ENCODE peak calls at places on chromosomes 2 and 18, in eight cellular contexts. M is A549, Y is heart left ventricle, H is HCT116, Z is upper lobe of left lung, S is IMR-90, O is HepG2, N is GM12878. Q is an unnamed sample.

GRCh38 chr2:112081262-112081661 is 26.2 kb downstream of the TMEM87B start:
- ATAC-seq in M (no peak), H (no peak), S (peak), O (no peak), Y (no peak), Z (no peak), N (no peak), Q (no peak)

GRCh38 chr2:181943411-181944124 is 42.1 kb upstream of the PPP1R1C start:
- ATAC-seq in Z (peak), Y (no peak), S (no peak), N (no peak), M (no peak), H (no peak), O (no peak), Q (no peak)

GRCh38 chr2:196640031-196640548 is 575 bp downstream of the CCDC150 start:
- ATAC-seq in M (peak), Y (no peak), Z (no peak), S (no peak), H (peak), N (peak), O (peak), Q (no peak)

GRCh38 chr2:68916226-68916625 is 36.5 kb downstream of the GKN2 start:
- ATAC-seq in M (no peak), Z (no peak), N (no peak), O (no peak), H (no peak), S (no peak), Y (peak), Q (no peak)

GRCh38 chr2:239249781-239250180 is 151.0 kb downstream of the HDAC4 start:
- ATAC-seq in O (no peak), N (no peak), S (peak), Y (peak), Z (peak), H (peak), M (no peak), Q (peak)

GRCh38 chr2:42046819-42047487 is 868 bp upstream of the PKDCC start:
- ATAC-seq in N (no peak), Y (no peak), Z (no peak), S (peak), O (peak), H (no peak), M (peak), Q (no peak)

GRCh38 chr2:226904592-226904991 is 68.7 kb downstream of the RHBDD1 start:
- ATAC-seq in N (peak), S (no peak), O (no peak), H (no peak), Z (no peak), M (no peak), Y (no peak), Q (no peak)

GRCh38 chr2:144137705-144138428 is 382.1 kb downstream of the ZEB2 start:
- ATAC-seq in O (peak), Z (peak), M (no peak), N (no peak), H (no peak), Y (peak), S (peak), Q (no peak)

GRCh38 chr18:76689646-76690264 is 132.6 kb upstream of the ZNF236 start:
- ATAC-seq in Y (no peak), H (peak), S (no peak), M (no peak), O (no peak), Z (no peak), N (no peak), Q (no peak)
- TF ChIP-seq CTCF in Y (no peak), H (peak), S (no peak), M (no peak), O (no peak), Z (no peak), N (no peak), Q (no peak)

GRCh38 chr18:70332694-70333093 is 43.8 kb downstream of the SOCS6 start:
- ATAC-seq in M (peak), Z (no peak), O (peak), Y (no peak), H (no peak), S (peak), N (no peak), Q (no peak)

GRCh38 chr18:70334728-70335329 is 46.0 kb downstream of the SOCS6 start:
- ATAC-seq in S (no peak), Y (no peak), M (no peak), Z (no peak), N (no peak), O (peak), H (no peak), Q (no peak)

GRCh38 chr18:70334264-70334663 is 45.4 kb downstream of the SOCS6 start:
- ATAC-seq in S (no peak), O (no peak), H (no peak), M (no peak), Z (no peak), N (no peak), Y (no peak), Q (no peak)

GRCh38 chr18:70333316-70333715 is 44.5 kb downstream of the SOCS6 start:
- ATAC-seq in N (no peak), H (no peak), Z (no peak), O (no peak), S (no peak), M (peak), Y (no peak), Q (no peak)

GRCh38 chr18:70333757-70334156 is 44.9 kb downstream of the SOCS6 start:
- ATAC-seq in O (peak), Z (peak), S (peak), N (no peak), M (peak), Y (peak), H (no peak), Q (no peak)
- TF ChIP-seq POLR2A in O (no peak), Z (no peak), S (no peak), N (no peak), M (no peak), Y (no peak), H (no peak), Q (no peak)

GRCh38 chr2:33672389-33672788 is 73.3 kb upstream of the FAM98A start:
- ATAC-seq in Y (no peak), Z (no peak), S (no peak), N (no peak), H (no peak), O (no peak), M (no peak), Q (no peak)

GRCh38 chr2:33672896-33673295 is 73.8 kb upstream of the FAM98A start:
- ATAC-seq in O (no peak), Z (no peak), N (no peak), Y (no peak), H (no peak), S (no peak), M (no peak), Q (no peak)

GRCh38 chr2:33670392-33670937 is 71.4 kb upstream of the FAM98A start:
- ATAC-seq in O (peak), N (peak), S (no peak), H (peak), M (peak), Y (no peak), Z (no peak), Q (no peak)

GRCh38 chr2:33671198-33671597 is 72.1 kb upstream of the FAM98A start:
- ATAC-seq in H (no peak), S (no peak), Z (no peak), Y (no peak), N (no peak), O (no peak), M (no peak), Q (no peak)

GRCh38 chr2:33673937-33674336 is 74.8 kb upstream of the FAM98A start:
- ATAC-seq in Z (no peak), O (no peak), H (peak), N (peak), Y (no peak), S (peak), M (peak), Q (no peak)
- TF ChIP-seq CTCF in Z (peak), O (peak), H (peak), N (no peak), Y (peak), S (peak), M (peak), Q (peak)

GRCh38 chr2:24083567-24084385 is 858 bp downstream of the TP53I3 start:
- ATAC-seq in Y (peak), Z (peak), M (peak), N (peak), S (peak), O (peak), H (peak), Q (peak)
- TF ChIP-seq POLR2A in Y (no peak), Z (peak), M (peak), N (peak), S (no peak), O (peak), H (no peak), Q (no peak)

DNA sequence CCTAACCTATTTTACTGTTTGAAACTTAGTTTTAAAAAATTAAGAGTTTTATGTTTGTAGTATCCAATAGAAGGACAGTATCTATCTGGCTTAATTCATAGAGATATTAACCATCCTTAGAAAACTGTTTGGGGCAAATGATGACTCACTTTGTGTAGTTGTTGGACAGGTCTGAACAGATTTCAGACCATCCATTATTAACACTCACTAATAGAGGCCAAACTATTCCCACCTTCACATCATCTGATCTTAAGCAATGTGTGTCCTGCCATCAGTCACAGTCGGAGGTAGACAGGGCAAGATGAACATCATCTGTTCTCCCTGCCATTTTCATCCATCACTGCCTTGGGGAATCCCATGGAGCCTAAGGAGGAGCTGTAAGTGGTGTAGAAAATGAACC is 164.6 kb upstream of the DCC start:
- ATAC-seq in Y (no peak), O (no peak), S (no peak), H (no peak), N (no peak), M (no peak), Z (no peak), Q (no peak)
- TF ChIP-seq CTCF in Y (no peak), O (no peak), S (no peak), H (no peak), N (no peak), M (no peak), Z (no peak), Q (no peak)

GRCh38 chr18:26442139-26442538 is 106.2 kb downstream of the KCTD1 start:
- ATAC-seq in O (no peak), S (no peak), N (no peak), Z (peak), H (no peak), M (no peak), Y (no peak), Q (no peak)
- TF ChIP-seq POLR2A in O (no peak), S (no peak), N (no peak), Z (no peak), H (no peak), M (no peak), Y (no peak), Q (no peak)

GRCh38 chr18:63022429-63023022 is 297.0 kb downstream of the BCL2 start:
- ATAC-seq in Z (no peak), O (peak), M (peak), S (no peak), N (no peak), H (peak), Y (peak), Q (peak)

GRCh38 chr18:63028380-63028779 is 291.2 kb downstream of the BCL2 start:
- ATAC-seq in N (no peak), M (no peak), Z (no peak), O (no peak), S (no peak), H (no peak), Y (no peak), Q (no peak)

GRCh38 chr18:63025251-63025710 is 294.3 kb downstream of the BCL2 start:
- ATAC-seq in S (no peak), N (peak), Y (peak), O (peak), H (peak), Z (no peak), M (peak), Q (no peak)
- TF ChIP-seq CTCF in S (peak), N (peak), Y (peak), O (peak), H (peak), Z (no peak), M (no peak), Q (no peak)

Q was measured in gastroesophageal sphincter.